ENCODE peak calls at places on chromosomes 6 and 20, in five cellular contexts. One of them, this sample, is unnamed.

GRCh38 chr6:30747300-30747687 is 2.9 kb upstream of the IER3 start:
- DNase-seq in epithelial cell of esophagus: peak
- DNase-seq in Right ventricle myocardium superior: no peak
- DNase-seq in NCI-H526: no peak
- DNase-seq in AG04450: no peak
- DNase-seq in this sample: no peak

GRCh38 chr6:94124333-94124732 is 705.0 kb upstream of the EPHA7 start:
- DNase-seq in epithelial cell of esophagus: no peak
- DNase-seq in Right ventricle myocardium superior: no peak
- DNase-seq in NCI-H526: no peak
- DNase-seq in AG04450: no peak
- DNase-seq in this sample: no peak

GRCh38 chr6:31822038-31822821 is 5.3 kb upstream of the HSPA1B start:
- DNase-seq in epithelial cell of esophagus: peak
- DNase-seq in Right ventricle myocardium superior: peak
- DNase-seq in NCI-H526: peak
- DNase-seq in AG04450: no peak
- DNase-seq in this sample: no peak

GRCh38 chr6:3510617-3511016 is 53.8 kb upstream of the SLC22A23 start:
- DNase-seq in epithelial cell of esophagus: no peak
- DNase-seq in Right ventricle myocardium superior: no peak
- DNase-seq in NCI-H526: no peak
- DNase-seq in AG04450: no peak
- DNase-seq in this sample: no peak

GRCh38 chr20:13515796-13516533 is 122.8 kb downstream of the TASP1 start:
- DNase-seq in epithelial cell of esophagus: no peak
- DNase-seq in Right ventricle myocardium superior: no peak
- DNase-seq in NCI-H526: no peak
- DNase-seq in AG04450: no peak
- DNase-seq in this sample: no peak

GRCh38 chr6:83702749-83703148 is 6.2 kb downstream of the SNAP91 start:
- DNase-seq in epithelial cell of esophagus: no peak
- DNase-seq in Right ventricle myocardium superior: no peak
- DNase-seq in NCI-H526: no peak
- DNase-seq in AG04450: no peak
- DNase-seq in this sample: no peak

GRCh38 chr6:137043710-137044365 is 927 bp downstream of the IL20RA start:
- DNase-seq in epithelial cell of esophagus: peak
- DNase-seq in Right ventricle myocardium superior: peak
- DNase-seq in NCI-H526: peak
- DNase-seq in AG04450: peak
- DNase-seq in this sample: peak

GRCh38 chr20:41222299-41222698 is 85.0 kb downstream of the PLCG1 start:
- DNase-seq in epithelial cell of esophagus: no peak
- DNase-seq in Right ventricle myocardium superior: no peak
- DNase-seq in NCI-H526: no peak
- DNase-seq in AG04450: no peak
- DNase-seq in this sample: no peak

GRCh38 chr6:161228911-161229591 is 44.8 kb downstream of the AGPAT4 start:
- DNase-seq in epithelial cell of esophagus: peak
- DNase-seq in Right ventricle myocardium superior: no peak
- DNase-seq in NCI-H526: no peak
- DNase-seq in AG04450: peak
- DNase-seq in this sample: peak

GRCh38 chr20:36308318-36308710 is 2.2 kb downstream of the DLGAP4 start:
- DNase-seq in epithelial cell of esophagus: no peak
- DNase-seq in Right ventricle myocardium superior: no peak
- DNase-seq in NCI-H526: no peak
- DNase-seq in AG04450: no peak
- DNase-seq in this sample: no peak

GRCh38 chr6:84772428-84773132 is 8.2 kb upstream of the TBX18 start:
- DNase-seq in epithelial cell of esophagus: no peak
- DNase-seq in Right ventricle myocardium superior: peak
- DNase-seq in NCI-H526: no peak
- DNase-seq in AG04450: no peak
- DNase-seq in this sample: no peak

GRCh38 chr6:129342243-129342642 is 367.7 kb downstream of the ARHGAP18 start:
- DNase-seq in epithelial cell of esophagus: no peak
- DNase-seq in Right ventricle myocardium superior: no peak
- DNase-seq in NCI-H526: no peak
- DNase-seq in AG04450: no peak
- DNase-seq in this sample: no peak

GRCh38 chr6:91045152-91045551 is 458.3 kb upstream of the MAP3K7 start:
- DNase-seq in epithelial cell of esophagus: no peak
- DNase-seq in Right ventricle myocardium superior: no peak
- DNase-seq in NCI-H526: no peak
- DNase-seq in AG04450: no peak
- DNase-seq in this sample: no peak

GRCh38 chr6:3001773-3002293 is 2.1 kb downstream of the NQO2 start:
- DNase-seq in epithelial cell of esophagus: peak
- DNase-seq in Right ventricle myocardium superior: no peak
- DNase-seq in NCI-H526: peak
- DNase-seq in AG04450: no peak
- DNase-seq in this sample: no peak

GRCh38 chr6:104418125-104418524 is 441.6 kb downstream of the HACE1 start:
- DNase-seq in epithelial cell of esophagus: peak
- DNase-seq in Right ventricle myocardium superior: no peak
- DNase-seq in NCI-H526: no peak
- DNase-seq in AG04450: no peak
- DNase-seq in this sample: no peak

GRCh38 chr6:8707956-8708772 is 272.8 kb upstream of the SLC35B3 start:
- DNase-seq in epithelial cell of esophagus: peak
- DNase-seq in Right ventricle myocardium superior: no peak
- DNase-seq in NCI-H526: peak
- DNase-seq in AG04450: no peak
- DNase-seq in this sample: peak

GRCh38 chr6:28867078-28867414 is 56.7 kb downstream of the TRIM27 start:
- DNase-seq in epithelial cell of esophagus: peak
- DNase-seq in Right ventricle myocardium superior: no peak
- DNase-seq in NCI-H526: peak
- DNase-seq in AG04450: no peak
- DNase-seq in this sample: no peak

GRCh38 chr6:152981989-152982767 is 663 bp downstream of the FBXO5 start:
- DNase-seq in epithelial cell of esophagus: no peak
- DNase-seq in Right ventricle myocardium superior: peak
- DNase-seq in NCI-H526: peak
- DNase-seq in AG04450: no peak
- DNase-seq in this sample: no peak

This sample was measured in non-pigmented ciliary epithelial cell.